ENCODE peak calls at places on chromosomes 16 and 17, in four cellular contexts. T is AG10803, L is A549, K is mammary epithelial cell. O is an unnamed sample.

GRCh38 chr17:33964344-33964979 is 290.6 kb upstream of the CCL2 start:
- DNase-seq in L (no peak), T (no peak), K (no peak), O (no peak)

GRCh38 chr16:68355447-68356248 is 44.8 kb downstream of the PRMT7 start:
- DNase-seq in K (no peak), L (no peak), T (no peak), O (no peak)

GRCh38 chr17:31511583-31511982 is 120.1 kb downstream of the RAB11FIP4 start:
- DNase-seq in T (no peak), L (no peak), K (no peak), O (no peak)

GRCh38 chr17:45300060-45300751 is 16.6 kb downstream of the MAP3K14 start:
- DNase-seq in K (no peak), L (no peak), T (no peak), O (no peak)

GRCh38 chr17:4559851-4560820 is at the start of gene GGT6:
- DNase-seq in L (no peak), T (no peak), K (no peak), O (no peak)

GRCh38 chr17:50210249-50211225 is 9.1 kb upstream of the COL1A1 start:
- DNase-seq in T (peak; percentile 98), L (peak; percentile 85), K (peak; percentile 55), O (peak; percentile 97)

GRCh38 chr16:4317471-4318170 is 1.8 kb downstream of the GLIS2 start:
- DNase-seq in K (peak; percentile 38), L (no peak), T (no peak), O (no peak)

GRCh38 chr17:35252646-35253045 is 9.8 kb downstream of the SLFN5 start:
- DNase-seq in T (peak; percentile 17), L (no peak), K (no peak), O (no peak)

GRCh38 chr17:52604105-52604504 is 445.6 kb upstream of the CA10 start:
- DNase-seq in T (no peak), K (peak; percentile 3), L (no peak), O (no peak)

GRCh38 chr16:30700491-30700890 is 1.5 kb downstream of the SRCAP start:
- DNase-seq in L (no peak), K (no peak), T (no peak), O (no peak)

GRCh38 chr17:35879748-35880654 is at the start of gene CCL5:
- DNase-seq in K (peak; percentile 49), L (no peak), T (no peak), O (no peak)

GRCh38 chr16:56041556-56042140 is 149.6 kb upstream of the GNAO1 start:
- DNase-seq in T (no peak), L (peak; percentile 6), K (peak; percentile 36), O (no peak)

GRCh38 chr17:74797824-74798223 is 21.7 kb upstream of the NAT9 start:
- DNase-seq in K (no peak), T (no peak), L (no peak), O (no peak)

GRCh38 chr16:84069540-84069939 is 26.9 kb upstream of the SLC38A8 start:
- DNase-seq in L (no peak), T (no peak), K (no peak), O (no peak)

GRCh38 chr17:41538565-41538991 is 10.5 kb upstream of the KRT19 start:
- DNase-seq in T (peak; percentile 62), K (peak; percentile 83), L (no peak), O (peak; percentile 47)

GRCh38 chr16:88835383-88835782 is 21.4 kb downstream of the GALNS start:
- DNase-seq in K (no peak), T (peak; percentile 12), L (no peak), O (no peak)

GRCh38 chr17:77456271-77456950 is 315.6 kb downstream of the SEC14L1 start:
- DNase-seq in T (no peak), K (no peak), L (no peak), O (no peak)

GRCh38 chr17:47009759-47010594 is 30.9 kb upstream of the RPRML start:
- DNase-seq in T (no peak), L (no peak), K (no peak), O (no peak)

GRCh38 chr16:66344533-66345145 is 21.9 kb upstream of the CDH5 start:
- DNase-seq in K (peak; percentile 18), T (peak; percentile 33), L (no peak), O (peak; percentile 80)

GRCh38 chr17:50117202-50118040 is 12.5 kb downstream of the SAMD14 start:
- DNase-seq in T (peak; percentile 44), K (peak; percentile 42), L (peak; percentile 78), O (peak; percentile 85)

GRCh38 chr17:44997733-44998520 is 29.8 kb upstream of the C1QL1 start:
- DNase-seq in K (no peak), L (no peak), T (no peak), O (no peak)

GRCh38 chr17:2610640-2611175 is 17.3 kb downstream of the PAFAH1B1 start:
- DNase-seq in K (peak; percentile 23), T (no peak), L (no peak), O (no peak)

GRCh38 chr17:9472094-9472493 is 103.5 kb downstream of the STX8 start:
- DNase-seq in T (peak; percentile 6), K (no peak), L (no peak), O (no peak)

GRCh38 chr16:27430923-27431484 is 29.0 kb downstream of the IL21R start:
- DNase-seq in T (peak; percentile 32), L (no peak), K (no peak), O (no peak)

GRCh38 chr17:19508327-19508867 is 25.3 kb upstream of the SLC47A1 start:
- DNase-seq in T (no peak), K (no peak), L (peak; percentile 65), O (no peak)

GRCh38 chr16:2956566-2956956 is 7.5 kb upstream of the KREMEN2 start:
- DNase-seq in L (no peak), T (no peak), K (no peak), O (no peak)

DNA sequence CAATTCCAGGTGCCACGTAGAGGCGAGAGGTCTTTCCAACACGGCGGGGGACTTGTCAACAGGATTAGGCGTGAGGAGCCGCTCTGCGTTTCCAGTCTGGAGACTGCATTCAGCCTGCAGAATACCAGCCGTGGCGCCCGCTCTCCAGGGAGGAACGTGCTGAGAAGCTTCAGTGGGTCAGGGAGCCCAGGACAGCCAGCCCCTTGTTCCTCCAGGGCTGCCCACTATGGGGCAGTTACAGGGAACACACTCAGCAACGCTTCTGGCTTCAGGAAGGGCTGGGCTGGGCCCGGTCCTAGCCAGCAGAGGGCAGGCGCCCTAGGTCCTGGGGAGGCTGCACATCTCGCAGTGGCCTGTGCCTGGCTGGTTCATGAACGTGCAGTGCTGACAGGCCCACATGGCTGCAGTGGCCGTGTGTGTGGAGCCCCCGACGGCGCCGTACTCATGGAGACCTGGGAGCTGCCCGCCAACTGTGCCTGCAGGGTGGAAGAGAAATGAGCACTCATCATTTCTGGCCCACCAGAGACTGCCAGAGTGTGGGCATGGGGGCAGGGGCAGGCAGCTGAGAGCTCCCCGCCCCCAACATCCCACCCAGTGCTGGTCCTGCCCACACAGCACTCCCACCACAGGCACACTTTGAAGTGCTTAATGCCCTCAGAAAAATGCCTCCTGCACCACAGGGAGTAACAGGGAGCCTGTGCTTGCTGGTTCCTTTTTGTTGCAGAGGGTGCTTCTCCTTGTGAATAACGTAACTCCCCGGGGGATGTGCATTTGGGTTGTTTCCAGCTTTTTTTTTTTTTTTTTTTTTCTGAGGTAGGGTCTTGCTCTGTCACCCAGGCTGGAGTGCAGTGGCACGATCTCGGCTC is 7.0 kb upstream of the FAAP100 start:
- DNase-seq in K (no peak), L (peak; percentile 79), T (no peak), O (peak; percentile 46)
- TF ChIP-seq CTCF in K (no peak), L (peak; percentile 62), T (peak; percentile 16), O (peak; percentile 19)

GRCh38 chr16:80614908-80615696 is 74.3 kb downstream of the DYNLRB2 start:
- DNase-seq in K (peak; percentile 43), T (peak; percentile 64), L (peak; percentile 53), O (peak; percentile 65)
- TF ChIP-seq CTCF in K (no peak), T (peak; percentile 14), L (no peak), O (no peak)

DNA sequence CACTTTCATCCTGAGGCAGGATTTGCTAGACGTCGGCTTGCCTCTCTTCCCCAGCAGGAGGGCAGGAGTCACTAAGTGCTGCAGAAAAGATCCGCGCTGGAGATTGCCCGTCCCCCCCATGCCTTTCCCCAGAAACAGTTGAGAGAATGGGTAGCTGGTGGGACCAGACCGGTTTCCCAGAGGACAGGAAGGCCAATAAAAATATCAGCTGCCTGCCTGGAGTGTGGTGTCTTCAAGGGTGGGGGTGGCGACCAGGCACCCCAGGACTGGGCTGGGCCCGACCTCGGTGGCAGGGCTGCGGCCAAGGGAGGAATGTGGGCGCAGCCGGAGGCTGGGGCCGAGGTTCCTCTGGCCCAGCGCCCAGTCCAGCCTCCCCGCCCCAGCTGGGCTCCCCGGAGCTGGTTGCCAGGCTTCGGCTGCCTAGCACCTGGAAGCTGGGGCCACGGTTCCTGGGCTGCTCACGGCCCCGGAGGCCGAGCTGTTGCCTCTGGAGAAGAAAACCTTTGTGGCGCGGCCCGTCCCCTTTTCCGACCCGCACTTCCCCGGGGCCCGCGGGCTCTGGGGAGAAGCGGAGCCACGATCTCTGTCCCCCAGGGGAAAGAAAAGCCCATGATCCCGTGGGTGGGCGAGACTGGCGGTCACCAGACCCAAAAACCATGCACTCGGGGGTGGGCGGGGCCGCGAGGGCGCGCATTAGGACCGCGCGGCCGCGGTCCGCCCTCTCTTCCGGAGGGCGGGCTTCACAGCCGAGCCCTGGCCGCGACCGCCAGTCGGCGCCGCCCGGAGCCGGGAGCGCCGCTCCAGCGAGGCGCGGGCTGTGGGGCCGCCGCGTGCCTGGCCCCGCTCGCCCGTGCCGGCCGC is at the start of gene TRAF4:
- DNase-seq in L (peak; percentile 96), K (peak; percentile 82), T (peak; percentile 92), O (peak; percentile 85)
- TF ChIP-seq CTCF in L (peak; percentile 41), K (no peak), T (peak; percentile 28), O (peak; percentile 5)

GRCh38 chr17:76353004-76353598 is 615 bp downstream of the PRPSAP1 start:
- DNase-seq in T (no peak), K (peak; percentile 47), L (peak; percentile 76), O (no peak)
- TF ChIP-seq CTCF in T (no peak), K (no peak), L (no peak), O (no peak)

DNA sequence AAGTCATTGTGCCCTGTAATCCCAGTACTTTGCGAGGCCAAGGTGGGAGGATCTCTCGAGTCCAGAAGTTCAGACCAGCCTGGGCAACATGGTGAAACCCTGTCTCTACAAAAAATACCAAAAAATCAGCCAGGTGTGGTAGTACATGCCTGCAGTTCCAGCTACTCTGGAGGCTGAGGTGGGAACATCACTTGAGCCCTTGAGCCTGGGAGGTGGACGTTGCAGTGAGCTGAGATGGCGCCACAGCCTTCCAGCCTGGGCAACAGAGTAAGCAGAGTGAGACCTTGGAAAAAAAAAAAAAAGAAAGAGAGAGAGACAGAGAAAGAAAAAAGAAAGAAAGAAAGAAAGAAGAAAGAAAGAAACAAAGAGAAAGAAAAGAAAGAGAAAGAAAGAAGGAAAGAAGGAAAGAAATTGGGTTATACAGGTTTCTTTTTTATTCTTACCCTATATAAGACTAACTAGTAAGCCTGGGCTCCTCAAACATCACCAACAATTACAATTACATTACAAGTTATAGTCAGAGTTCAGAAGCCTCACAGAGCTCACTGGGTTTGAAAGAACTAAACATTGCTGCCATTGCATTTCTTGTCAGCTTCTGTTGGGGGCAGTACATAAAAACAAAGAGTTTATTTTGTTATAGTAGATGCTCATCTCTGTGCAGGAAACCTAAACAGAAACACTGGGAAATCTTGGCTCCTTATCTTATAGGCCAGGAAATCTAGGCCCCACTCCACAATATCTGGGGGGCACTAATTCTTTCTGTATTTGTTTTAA is 6.7 kb upstream of the ABCA9 start:
- DNase-seq in L (no peak), T (no peak), K (no peak), O (no peak)
- TF ChIP-seq CTCF in L (no peak), T (no peak), K (no peak), O (no peak)

DNA sequence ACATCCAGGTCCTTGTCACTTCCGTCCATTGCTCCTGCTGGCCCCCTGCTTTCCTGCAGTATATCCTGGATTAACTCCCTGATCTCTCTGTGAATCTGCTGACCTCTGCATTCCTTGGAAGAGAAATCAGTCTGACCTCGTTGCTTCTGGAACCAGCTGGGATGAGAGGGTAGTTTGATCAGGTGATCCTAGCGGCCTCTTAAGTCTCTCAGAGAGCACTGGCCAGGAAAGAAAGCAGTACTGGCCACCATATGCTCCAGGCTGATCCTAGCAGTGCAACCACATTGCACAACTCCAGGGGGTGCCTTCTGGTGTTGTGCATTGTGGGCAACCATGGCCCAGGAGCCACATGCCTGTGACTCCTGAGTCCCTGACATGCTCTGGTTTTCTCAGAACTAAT is 79.2 kb downstream of the ARHGAP23 start:
- DNase-seq in T (no peak), L (no peak), K (no peak), O (peak; percentile 41)
- TF ChIP-seq CTCF in T (peak; percentile 15), L (no peak), K (no peak), O (no peak)

O was measured in foreskin fibroblast.